ENCODE peak calls at places on chromosomes 12 and 14, in five cellular contexts. U is NCI-H526 treated with DMSO at 0.1 percent for 48 hours; X is activated CD4-positive, alpha-beta T cell treated with anti-CD3 and anti-CD28 coated beads, Interleukin-2, amount 10 ng/mL, durations not matched to agents 7 days and 5 days; Z is HT-29; F is uterus. E is an unnamed sample.

GRCh38 chr14:89540009-89540829 is 123.2 kb upstream of the FOXN3 start:
- DNase-seq in U (no peak), F (no peak), X (no peak), Z (no peak), E (no peak)

GRCh38 chr14:33186656-33187055 is 248.0 kb downstream of the NPAS3 start:
- DNase-seq in F (no peak), U (peak), Z (no peak), X (no peak), E (no peak)

GRCh38 chr12:27952510-27952909 is 20.0 kb downstream of the PTHLH start:
- DNase-seq in Z (no peak), U (no peak), X (no peak), F (no peak), E (no peak)

GRCh38 chr14:90785876-90786450 is 30.3 kb downstream of the TTC7B start:
- DNase-seq in X (no peak), F (no peak), U (no peak), Z (no peak), E (no peak)

GRCh38 chr12:100434177-100434576 is 39.5 kb upstream of the NR1H4 start:
- DNase-seq in U (no peak), F (no peak), Z (no peak), X (no peak), E (no peak)

GRCh38 chr12:91196436-91196835 is 13.8 kb upstream of the DCN start:
- DNase-seq in F (no peak), X (no peak), Z (no peak), U (no peak), E (no peak)

GRCh38 chr14:95664546-95664945 is 21.7 kb upstream of the TCL1B start:
- DNase-seq in U (peak), Z (no peak), F (no peak), X (no peak), E (no peak)

GRCh38 chr12:19712041-19712440 is 272.7 kb downstream of the AEBP2 start:
- DNase-seq in U (no peak), X (no peak), Z (no peak), F (no peak), E (no peak)

GRCh38 chr12:38886064-38886463 is 19.3 kb downstream of the CPNE8 start:
- DNase-seq in F (no peak), Z (peak), X (no peak), U (no peak), E (peak)

GRCh38 chr14:95026851-95027463 is 130.4 kb downstream of the DICER1 start:
- DNase-seq in Z (no peak), X (peak), F (no peak), U (no peak), E (no peak)

GRCh38 chr12:117890137-117890536 is 78.7 kb downstream of the KSR2 start:
- DNase-seq in U (no peak), F (no peak), X (no peak), Z (peak), E (no peak)

GRCh38 chr14:77649326-77649725 is 32.9 kb upstream of the SPTLC2 start:
- DNase-seq in F (no peak), U (no peak), X (no peak), Z (no peak), E (no peak)

GRCh38 chr12:4099276-4099675 is 174.3 kb upstream of the CCND2 start:
- DNase-seq in U (no peak), Z (no peak), F (no peak), X (no peak), E (no peak)

GRCh38 chr14:105281354-105282097 is 19.3 kb downstream of the BRF1 start:
- DNase-seq in U (peak), F (no peak), X (peak), Z (peak), E (no peak)

GRCh38 chr14:104179126-104179525 is 40.7 kb downstream of the KIF26A start:
- DNase-seq in Z (no peak), U (no peak), X (no peak), F (no peak), E (no peak)

GRCh38 chr12:87529386-87529785 is 499.8 kb downstream of the C12orf50 start:
- DNase-seq in Z (no peak), X (no peak), F (no peak), U (no peak), E (no peak)

GRCh38 chr14:104935955-104936354 is 11.3 kb downstream of the PLD4 start:
- DNase-seq in X (no peak), F (peak), U (no peak), Z (no peak), E (no peak)

GRCh38 chr12:32561931-32562341 is 117.2 kb upstream of the DNM1L start:
- DNase-seq in U (no peak), X (no peak), F (no peak), Z (peak), E (no peak)

GRCh38 chr14:72621387-72622065 is 272.4 kb downstream of the DPF3 start:
- DNase-seq in F (no peak), U (no peak), X (no peak), Z (no peak), E (no peak)

GRCh38 chr14:50821471-50822464 is 9.2 kb downstream of the NIN start:
- DNase-seq in X (peak), U (no peak), Z (no peak), F (no peak), E (no peak)

GRCh38 chr14:20332946-20333782 is at the start of gene CCNB1IP1:
- DNase-seq in U (peak), Z (peak), F (peak), X (peak), E (peak)

GRCh38 chr12:99131761-99132199 is 486.7 kb downstream of the APAF1 start:
- DNase-seq in F (peak), U (no peak), Z (no peak), X (no peak), E (no peak)

GRCh38 chr14:77025744-77026165 is 2.8 kb downstream of the IRF2BPL start:
- DNase-seq in Z (no peak), X (no peak), F (no peak), U (peak), E (no peak)

GRCh38 chr12:46389130-46389616 is 16.6 kb upstream of the SLC38A2 start:
- DNase-seq in Z (no peak), F (no peak), X (no peak), U (no peak), E (no peak)

GRCh38 chr12:54371328-54372112 is 7.2 kb upstream of the GPR84 start:
- DNase-seq in U (no peak), Z (no peak), X (no peak), F (peak), E (peak)

GRCh38 chr12:30013051-30013450 is 229.3 kb upstream of the TMTC1 start:
- DNase-seq in F (no peak), U (no peak), X (no peak), Z (no peak), E (no peak)

GRCh38 chr12:108495054-108495453 is 20.0 kb upstream of the FICD start:
- DNase-seq in F (no peak), Z (peak), X (peak), U (no peak), E (peak)

GRCh38 chr14:104555621-104556255 is 23.8 kb upstream of the C14orf180 start:
- DNase-seq in U (no peak), Z (no peak), F (no peak), X (no peak), E (no peak)

GRCh38 chr14:55731881-55732498 is 152.0 kb downstream of the KTN1 start:
- DNase-seq in U (peak), F (no peak), X (peak), Z (peak), E (peak)

GRCh38 chr12:112299704-112300103 is 82.5 kb downstream of the HECTD4 start:
- DNase-seq in Z (no peak), F (no peak), X (no peak), U (no peak), E (no peak)